ENCODE peak calls at places on chromosomes 7 and 10, in six cellular contexts. P is GM12878, C is GM12891, U is K562, J is HepG2, Q is H1. F is an unnamed sample.

GRCh38 chr10:113666682-113667252 is 2.9 kb upstream of the NRAP start:
- DNase-seq in Q (no peak), C (no peak), P (no peak), U (no peak), J (no peak), F (no peak)

GRCh38 chr10:115956225-115957009 is 316.6 kb downstream of the GFRA1 start:
- DNase-seq in P (no peak), C (no peak), Q (no peak), U (no peak), J (no peak), F (no peak)

GRCh38 chr7:75945297-75946168 is 30.6 kb downstream of the POR start:
- DNase-seq in Q (no peak), J (peak), P (no peak), U (peak), C (no peak), F (no peak)

GRCh38 chr10:126674741-126675515 is 4.4 kb upstream of the C10orf90 start:
- DNase-seq in J (no peak), Q (no peak), P (no peak), U (no peak), C (no peak), F (no peak)

GRCh38 chr10:46514899-46515298 is 41.6 kb downstream of the GPRIN2 start:
- DNase-seq in P (no peak), U (no peak), C (no peak), Q (peak), J (no peak), F (no peak)

GRCh38 chr10:35433851-35434426 is 97.6 kb downstream of the CCNY start:
- DNase-seq in P (no peak), J (no peak), C (no peak), U (no peak), Q (no peak), F (no peak)

GRCh38 chr10:53918755-53919154 is 882.3 kb downstream of the PCDH15 start:
- DNase-seq in P (no peak), J (no peak), U (no peak), C (no peak), Q (no peak), F (no peak)

GRCh38 chr10:98351831-98352402 is 63.1 kb downstream of the PYROXD2 start:
- DNase-seq in C (no peak), P (no peak), Q (no peak), U (no peak), J (no peak), F (no peak)

GRCh38 chr7:98573816-98574215 is 43.3 kb upstream of the NPTX2 start:
- DNase-seq in Q (no peak), J (no peak), P (no peak), C (no peak), U (no peak), F (no peak)

GRCh38 chr7:25066253-25066652 is 58.8 kb downstream of the CYCS start:
- DNase-seq in C (no peak), Q (no peak), J (no peak), P (no peak), U (no peak), F (no peak)

GRCh38 chr10:132297521-132297920 is 10.2 kb downstream of the STK32C start:
- DNase-seq in Q (no peak), U (no peak), P (no peak), J (no peak), C (no peak), F (no peak)

GRCh38 chr7:47327698-47328391 is 254.1 kb downstream of the TNS3 start:
- DNase-seq in P (no peak), Q (peak), U (no peak), C (no peak), J (no peak), F (no peak)

GRCh38 chr10:7193369-7193768 is 217.5 kb downstream of the SFMBT2 start:
- DNase-seq in U (no peak), Q (no peak), P (no peak), C (no peak), J (no peak), F (peak)

GRCh38 chr10:72738476-72738875 is 46.5 kb downstream of the MCU start:
- DNase-seq in Q (no peak), C (no peak), P (no peak), U (no peak), J (peak), F (no peak)

GRCh38 chr10:88467835-88468485 is 115.2 kb downstream of the RNLS start:
- DNase-seq in Q (no peak), J (no peak), C (no peak), P (no peak), U (no peak), F (no peak)

GRCh38 chr10:30068482-30069223 is 9.3 kb upstream of the JCAD start:
- DNase-seq in C (no peak), J (no peak), U (no peak), P (no peak), Q (no peak), F (no peak)

GRCh38 chr7:44273681-44274622 is 51.4 kb downstream of the CAMK2B start:
- DNase-seq in C (no peak), P (no peak), J (no peak), Q (no peak), U (no peak), F (no peak)

GRCh38 chr7:29479606-29480200 is 83.9 kb upstream of the PRR15 start:
- DNase-seq in C (no peak), P (no peak), Q (no peak), U (no peak), J (no peak), F (no peak)

GRCh38 chr10:104052351-104052885 is 33.3 kb downstream of the COL17A1 start:
- DNase-seq in U (no peak), P (no peak), C (no peak), J (no peak), Q (no peak), F (no peak)

GRCh38 chr10:104057717-104058116 is 28.0 kb downstream of the COL17A1 start:
- DNase-seq in J (no peak), Q (no peak), U (no peak), P (no peak), C (no peak), F (no peak)

GRCh38 chr10:104049497-104050250 is 36.0 kb downstream of the COL17A1 start:
- DNase-seq in C (no peak), P (no peak), U (no peak), Q (no peak), J (no peak), F (no peak)

GRCh38 chr10:104056619-104057273 is 28.9 kb downstream of the COL17A1 start:
- DNase-seq in Q (no peak), J (no peak), P (no peak), C (no peak), U (no peak), F (no peak)

GRCh38 chr10:104054430-104054829 is 31.2 kb downstream of the COL17A1 start:
- DNase-seq in U (no peak), C (no peak), Q (no peak), P (no peak), J (no peak), F (no peak)
- TF ChIP-seq POLR2AphosphoS5 in U (no peak), C (no peak), Q (no peak), P (no peak), J (no peak), F (no peak)

DNA sequence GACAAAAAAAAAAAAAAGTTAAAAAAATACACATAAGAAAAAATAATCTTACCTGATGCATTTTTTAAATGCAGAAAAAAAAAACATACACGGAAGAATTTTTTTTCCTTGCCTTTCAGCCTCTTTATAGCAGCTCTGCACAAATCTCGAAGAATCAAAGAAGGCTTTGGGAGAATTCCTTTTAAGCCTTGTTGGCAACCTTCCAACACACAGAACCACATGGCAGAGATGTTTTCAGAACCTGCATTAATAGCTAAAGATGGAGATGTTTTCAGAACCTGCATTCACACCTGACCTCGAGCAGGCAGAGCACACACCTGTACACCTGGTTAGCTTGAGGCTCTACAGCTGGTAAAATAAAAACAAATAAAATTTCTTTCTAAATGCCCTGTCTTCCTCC is 65.6 kb downstream of the DOCK4 start:
- DNase-seq in U (no peak), P (no peak), C (no peak), J (no peak), Q (no peak), F (no peak)
- TF ChIP-seq TAF1 in U (no peak), P (no peak), C (no peak), J (no peak), Q (no peak), F (no peak)

GRCh38 chr10:133357293-133358151 is at the start of gene FUOM:
- DNase-seq in P (no peak), U (peak), J (peak), Q (peak), C (peak), F (peak)
- TF ChIP-seq POLR2A in P (peak), U (peak), J (no peak), Q (peak), C (no peak), F (peak)

DNA sequence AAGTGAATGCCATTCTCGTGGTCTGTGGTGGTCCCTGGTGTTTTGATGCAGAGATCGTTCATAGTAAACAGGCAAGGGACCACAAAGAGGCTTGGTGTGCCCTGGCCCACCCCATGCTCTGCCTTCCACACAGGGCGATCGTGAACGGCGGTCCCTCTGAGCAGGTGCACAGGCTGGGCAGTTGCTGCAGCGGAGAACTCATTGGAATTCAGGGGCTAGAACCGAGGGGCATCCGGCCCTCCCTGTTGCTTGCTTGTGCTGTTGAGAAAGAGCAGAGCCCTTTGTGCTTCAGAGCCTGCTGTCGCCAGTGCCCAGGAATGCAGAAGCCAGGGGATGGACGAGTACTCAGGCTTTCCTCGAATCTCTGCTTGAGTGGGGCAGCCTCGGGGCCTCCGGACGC is 79.0 kb upstream of the BTBD16 start:
- DNase-seq in J (no peak), U (no peak), P (no peak), C (no peak), Q (no peak), F (no peak)
- TF ChIP-seq POLR2AphosphoS5 in J (no peak), U (no peak), P (no peak), C (no peak), Q (no peak), F (no peak)

DNA sequence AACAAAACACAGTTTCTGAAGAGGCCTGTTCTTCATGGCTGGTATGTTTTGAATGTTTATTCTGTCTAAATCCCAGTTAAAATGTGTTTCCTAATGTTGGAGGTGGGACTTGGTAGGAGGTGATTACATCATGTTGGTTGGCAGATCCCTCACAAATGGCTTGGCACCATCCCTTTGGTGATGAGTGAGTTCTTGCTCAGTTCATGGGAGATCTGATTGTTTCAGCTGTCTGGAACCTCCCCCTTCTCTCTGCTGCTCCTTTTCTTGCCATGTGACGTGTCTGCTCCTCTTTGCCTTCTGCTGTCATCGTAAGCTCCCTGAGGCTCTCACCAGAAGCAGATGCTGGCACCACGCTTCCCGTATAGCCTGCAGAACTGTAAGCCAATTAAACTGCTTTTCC is 383.6 kb upstream of the TPK1 start:
- DNase-seq in Q (no peak), P (no peak), C (no peak), U (no peak), J (no peak), F (no peak)
- TF ChIP-seq TAF1 in Q (no peak), P (no peak), C (no peak), U (no peak), J (no peak), F (no peak)